ENCODE peak calls at places on chromosomes 2 and 18, in five cellular contexts. X is testis, D is adrenal gland, R is aorta, U is spleen. M is an unnamed sample.

GRCh38 chr2:239853706-239854327 is 171.3 kb downstream of the NDUFA10 start:
- DNase-seq in X (no peak), D (no peak), R (no peak), U (no peak), M (no peak)

GRCh38 chr2:215423234-215423633 is 12.6 kb downstream of the FN1 start:
- DNase-seq in X (no peak), D (no peak), R (no peak), U (no peak), M (no peak)

GRCh38 chr2:37672104-37672869 is 845 bp upstream of the CDC42EP3 start:
- DNase-seq in X (peak; percentile 87), D (peak; percentile 68), R (peak; percentile 89), U (peak; percentile 92), M (peak; percentile 59)

GRCh38 chr2:132779206-132779605 is 109.2 kb upstream of the LYPD1 start:
- DNase-seq in X (no peak), D (no peak), R (no peak), U (no peak), M (no peak)

GRCh38 chr2:145906356-145906755 is 1386.4 kb upstream of the ZEB2 start:
- DNase-seq in X (no peak), D (no peak), R (no peak), U (no peak), M (no peak)

GRCh38 chr2:96869281-96869823 is 528 bp downstream of the SEMA4C start:
- DNase-seq in X (peak; percentile 64), D (peak; percentile 80), R (peak; percentile 95), U (peak; percentile 85), M (no peak)

GRCh38 chr18:31325051-31325450 is 7.1 kb downstream of the DSG1 start:
- DNase-seq in X (no peak), D (no peak), R (no peak), U (no peak), M (no peak)

GRCh38 chr18:21309248-21309647 is 67.2 kb downstream of the GREB1L start:
- DNase-seq in X (no peak), D (no peak), R (no peak), U (no peak), M (no peak)

GRCh38 chr2:14535156-14535555 is 97.4 kb upstream of the LRATD1 start:
- DNase-seq in X (peak; percentile 19), D (no peak), R (no peak), U (no peak), M (no peak)

GRCh38 chr18:47594621-47595086 is 335.8 kb downstream of the SMAD2 start:
- DNase-seq in X (no peak), D (no peak), R (no peak), U (no peak), M (no peak)

GRCh38 chr18:68769423-68769822 is 28.5 kb upstream of the CCDC102B start:
- DNase-seq in X (no peak), D (no peak), R (no peak), U (no peak), M (no peak)

GRCh38 chr2:41061371-41061770 is 609.5 kb upstream of the SLC8A1 start:
- DNase-seq in X (no peak), D (no peak), R (no peak), U (no peak), M (no peak)

GRCh38 chr18:63648241-63648640 is 4.2 kb upstream of the SERPINB4 start:
- DNase-seq in X (no peak), D (no peak), R (no peak), U (no peak), M (no peak)

GRCh38 chr18:9094307-9095226 is 7.9 kb upstream of the NDUFV2 start:
- DNase-seq in X (no peak), D (no peak), R (no peak), U (no peak), M (no peak)

GRCh38 chr2:103151046-103151445 is 389.2 kb downstream of the TMEM182 start:
- DNase-seq in X (no peak), D (no peak), R (no peak), U (no peak), M (no peak)

GRCh38 chr2:161223139-161223732 is 63.0 kb downstream of the TANK start:
- DNase-seq in X (no peak), D (no peak), R (no peak), U (no peak), M (peak; percentile 52)

GRCh38 chr2:26429779-26430654 is 28.3 kb downstream of the DRC1 start:
- DNase-seq in X (no peak), D (no peak), R (no peak), U (no peak), M (no peak)

GRCh38 chr2:158772306-158773078 is 22.6 kb upstream of the DAPL1 start:
- DNase-seq in X (no peak), D (no peak), R (no peak), U (no peak), M (no peak)

GRCh38 chr2:7060602-7061435 is 143.6 kb downstream of the RNF144A start:
- DNase-seq in X (peak; percentile 24), D (no peak), R (no peak), U (no peak), M (no peak)
- H3K27ac ChIP-seq in X (no peak overlapping the region), D (no peak overlapping the region), R (peak overlapping the region; percentile 48), U (no peak overlapping the region), M (no peak overlapping the region)

GRCh38 chr18:58788971-58789797 is 75.5 kb upstream of the ZNF532 start:
- DNase-seq in X (peak; percentile 61), D (peak; percentile 33), R (no peak), U (no peak), M (no peak)

GRCh38 chr18:58796205-58796604 is 68.5 kb upstream of the ZNF532 start:
- DNase-seq in X (no peak), D (no peak), R (no peak), U (no peak), M (no peak)

GRCh38 chr18:58789856-58790255 is 74.8 kb upstream of the ZNF532 start:
- DNase-seq in X (no peak), D (peak; percentile 28), R (no peak), U (no peak), M (no peak)

GRCh38 chr18:58792086-58792485 is 72.6 kb upstream of the ZNF532 start:
- DNase-seq in X (no peak), D (no peak), R (no peak), U (no peak), M (peak; percentile 33)

DNA sequence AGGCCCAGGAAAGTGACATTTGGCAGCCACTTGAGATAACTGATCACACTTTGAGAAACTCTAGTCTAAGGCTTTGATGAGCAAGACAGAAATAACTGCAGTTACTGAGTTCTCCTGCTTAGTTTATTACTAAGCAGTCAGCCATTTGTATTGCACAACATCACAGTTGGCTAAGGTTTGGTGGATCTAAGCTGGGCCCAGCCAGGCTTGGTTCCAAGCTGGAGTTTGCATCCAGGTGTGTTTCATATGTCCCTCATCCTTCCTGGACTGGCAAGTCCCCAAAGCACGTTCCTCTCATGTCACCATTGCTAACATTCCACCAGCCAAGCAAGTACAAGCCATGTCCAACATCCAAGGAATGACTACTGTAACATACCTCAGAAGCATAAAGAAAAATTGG is 71.3 kb upstream of the ZNF532 start:
- DNase-seq in X (no peak), D (no peak), R (no peak), U (no peak), M (no peak)
- H3K27ac ChIP-seq in X (no peak overlapping the region), D (no peak overlapping the region), R (no peak overlapping the region), U (no peak overlapping the region), M (no peak overlapping the region)

GRCh38 chr2:86021396-86022378 is 84.0 kb downstream of the POLR1A start:
- DNase-seq in X (no peak), D (no peak), R (peak; percentile 39), U (no peak), M (no peak)
- H3K27ac ChIP-seq in X (no peak overlapping the region), D (no peak overlapping the region), R (peak overlapping the region; percentile 19), U (no peak overlapping the region), M (no peak overlapping the region)

DNA sequence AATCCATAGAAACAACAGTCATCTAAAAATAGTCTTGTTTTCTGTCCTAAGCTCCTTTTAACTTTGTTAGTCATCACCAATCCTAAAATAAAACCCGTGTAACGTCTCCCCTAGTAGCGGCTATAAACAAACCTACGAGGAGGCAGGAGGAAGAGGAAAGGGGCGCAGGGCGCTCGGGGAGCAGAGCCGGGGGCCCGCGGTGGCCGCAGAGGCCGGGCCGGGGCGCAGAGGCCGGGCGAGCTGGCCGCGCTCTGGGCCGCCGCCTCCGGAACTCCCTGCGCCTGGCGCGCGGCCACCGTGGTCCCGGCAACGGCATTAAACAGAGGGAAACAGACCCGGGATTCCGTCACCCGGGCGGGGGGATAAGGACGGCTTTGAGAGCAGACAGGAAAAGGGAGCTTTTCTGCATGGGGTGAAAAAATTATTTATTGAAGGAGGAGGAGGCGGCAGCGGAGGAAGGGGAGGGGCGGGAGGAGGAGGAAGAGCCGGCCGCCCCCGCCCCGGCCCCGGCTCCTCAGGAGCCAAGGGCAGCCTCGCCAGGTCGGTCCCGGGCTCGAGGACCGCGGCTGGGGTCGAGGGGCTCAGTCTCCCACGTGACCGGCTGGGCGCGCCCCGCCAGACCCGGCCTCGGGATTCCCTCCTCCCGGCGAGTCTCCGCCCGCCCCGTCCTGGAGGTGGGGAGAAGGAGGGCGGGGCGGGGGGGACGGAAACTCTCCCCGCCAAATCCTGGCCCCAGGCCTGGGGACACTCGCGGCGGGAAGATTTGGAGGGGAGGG is 1.9 kb upstream of the NFATC1 start:
- DNase-seq in X (peak; percentile 78), D (peak; percentile 82), R (peak; percentile 97), U (peak; percentile 89), M (peak; percentile 57)
- H3K27ac ChIP-seq in X (peak overlapping the region; percentile 72), D (peak overlapping the region; percentile 37), R (peak overlapping the region; percentile 99), U (peak overlapping the region; percentile 87), M (peak overlapping the region; percentile 90)

GRCh38 chr2:48146552-48146951 is 240.3 kb upstream of the FBXO11 start:
- DNase-seq in X (no peak), D (no peak), R (no peak), U (no peak), M (no peak)
- H3K27ac ChIP-seq in X (no peak overlapping the region), D (no peak overlapping the region), R (no peak overlapping the region), U (no peak overlapping the region), M (no peak overlapping the region)

DNA sequence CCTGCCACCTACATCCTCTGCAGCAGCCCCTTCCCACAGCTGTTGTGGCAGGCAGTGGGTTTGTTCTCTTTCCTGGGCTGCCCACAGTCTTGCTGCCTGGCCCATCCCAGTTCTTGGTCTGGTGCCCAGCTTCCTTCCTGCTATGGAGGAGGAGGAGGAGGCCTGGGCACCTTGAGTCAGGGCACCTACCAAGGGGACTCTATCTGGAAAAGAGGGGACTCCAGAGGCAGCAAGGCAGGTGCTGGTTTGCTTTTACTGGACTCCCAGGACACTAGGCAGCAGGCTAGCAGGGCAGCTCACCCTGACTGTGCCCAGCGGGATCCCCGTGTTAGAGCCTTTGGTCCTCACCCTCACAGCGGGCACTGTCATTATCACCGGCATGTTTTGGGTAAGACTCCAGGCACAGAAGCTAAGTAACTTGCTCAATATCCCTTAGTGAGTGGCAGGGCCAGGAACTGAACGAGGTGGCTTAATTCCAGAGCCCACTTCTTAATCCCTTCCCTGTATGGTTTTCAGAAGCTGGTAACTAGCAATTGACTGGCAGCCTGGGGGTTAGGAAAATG is 62.3 kb downstream of the LRRFIP1 start:
- DNase-seq in X (no peak), D (no peak), R (peak; percentile 85), U (peak; percentile 83), M (peak; percentile 26)
- H3K27ac ChIP-seq in X (no peak overlapping the region), D (no peak overlapping the region), R (peak overlapping the region; percentile 88), U (peak overlapping the region; percentile 98), M (no peak overlapping the region)